ENCODE peak calls at places on chromosomes 5 and 9, in seven cellular contexts. One of them, this sample, is unnamed.

GRCh38 chr5:116378007-116378831 is 196.4 kb downstream of the SEMA6A start:
- DNase-seq in HTR-8/SVneo: no peak
- DNase-seq in iPS DF 19.7: no peak
- DNase-seq in CD8-positive, alpha-beta memory T cell: no peak
- DNase-seq in uterus: no peak
- DNase-seq in heart right ventricle: peak
- DNase-seq in CD8-positive, alpha-beta T cell: no peak
- DNase-seq in this sample: no peak

GRCh38 chr5:159936686-159937329 is 20.5 kb downstream of the ADRA1B start:
- DNase-seq in HTR-8/SVneo: no peak
- DNase-seq in iPS DF 19.7: no peak
- DNase-seq in CD8-positive, alpha-beta memory T cell: no peak
- DNase-seq in uterus: no peak
- DNase-seq in heart right ventricle: no peak
- DNase-seq in CD8-positive, alpha-beta T cell: no peak
- DNase-seq in this sample: peak

GRCh38 chr5:61055434-61056006 is 106.7 kb downstream of the SMIM15 start:
- DNase-seq in HTR-8/SVneo: peak
- DNase-seq in iPS DF 19.7: no peak
- DNase-seq in CD8-positive, alpha-beta memory T cell: no peak
- DNase-seq in uterus: no peak
- DNase-seq in heart right ventricle: no peak
- DNase-seq in CD8-positive, alpha-beta T cell: no peak
- DNase-seq in this sample: no peak

GRCh38 chr5:150356575-150357284 is 767 bp upstream of the TCOF1 start:
- DNase-seq in HTR-8/SVneo: no peak
- DNase-seq in iPS DF 19.7: no peak
- DNase-seq in CD8-positive, alpha-beta memory T cell: no peak
- DNase-seq in uterus: no peak
- DNase-seq in heart right ventricle: no peak
- DNase-seq in CD8-positive, alpha-beta T cell: no peak
- DNase-seq in this sample: no peak

GRCh38 chr5:58794875-58795274 is 212.0 kb downstream of the RAB3C start:
- DNase-seq in HTR-8/SVneo: no peak
- DNase-seq in iPS DF 19.7: no peak
- DNase-seq in CD8-positive, alpha-beta memory T cell: no peak
- DNase-seq in uterus: no peak
- DNase-seq in heart right ventricle: no peak
- DNase-seq in CD8-positive, alpha-beta T cell: no peak
- DNase-seq in this sample: no peak

GRCh38 chr5:93891491-93892480 is 150.4 kb upstream of the POU5F2 start:
- DNase-seq in HTR-8/SVneo: no peak
- DNase-seq in iPS DF 19.7: no peak
- DNase-seq in CD8-positive, alpha-beta memory T cell: no peak
- DNase-seq in uterus: no peak
- DNase-seq in heart right ventricle: no peak
- DNase-seq in CD8-positive, alpha-beta T cell: no peak
- DNase-seq in this sample: no peak

GRCh38 chr9:27679338-27679737 is 106.1 kb upstream of the C9orf72 start:
- DNase-seq in HTR-8/SVneo: no peak
- DNase-seq in iPS DF 19.7: no peak
- DNase-seq in CD8-positive, alpha-beta memory T cell: no peak
- DNase-seq in uterus: no peak
- DNase-seq in heart right ventricle: no peak
- DNase-seq in CD8-positive, alpha-beta T cell: no peak
- DNase-seq in this sample: no peak

GRCh38 chr9:94554439-94555331 is at the start of gene PCAT7:
- DNase-seq in HTR-8/SVneo: peak
- DNase-seq in iPS DF 19.7: peak
- DNase-seq in CD8-positive, alpha-beta memory T cell: no peak
- DNase-seq in uterus: no peak
- DNase-seq in heart right ventricle: no peak
- DNase-seq in CD8-positive, alpha-beta T cell: no peak
- DNase-seq in this sample: no peak

GRCh38 chr9:113636693-113637092 is 173.2 kb downstream of the RGS3 start:
- DNase-seq in HTR-8/SVneo: no peak
- DNase-seq in iPS DF 19.7: no peak
- DNase-seq in CD8-positive, alpha-beta memory T cell: no peak
- DNase-seq in uterus: no peak
- DNase-seq in heart right ventricle: no peak
- DNase-seq in CD8-positive, alpha-beta T cell: no peak
- DNase-seq in this sample: no peak

GRCh38 chr5:102856374-102856748 is 101.3 kb downstream of the PAM start:
- DNase-seq in HTR-8/SVneo: peak
- DNase-seq in iPS DF 19.7: no peak
- DNase-seq in CD8-positive, alpha-beta memory T cell: no peak
- DNase-seq in uterus: no peak
- DNase-seq in heart right ventricle: no peak
- DNase-seq in CD8-positive, alpha-beta T cell: no peak
- DNase-seq in this sample: no peak

GRCh38 chr9:130320697-130321080 is 55.1 kb downstream of the HMCN2 start:
- DNase-seq in HTR-8/SVneo: no peak
- DNase-seq in iPS DF 19.7: no peak
- DNase-seq in CD8-positive, alpha-beta memory T cell: no peak
- DNase-seq in uterus: no peak
- DNase-seq in heart right ventricle: peak
- DNase-seq in CD8-positive, alpha-beta T cell: no peak
- DNase-seq in this sample: no peak

GRCh38 chr5:35202319-35203111 is 27.8 kb downstream of the PRLR start:
- DNase-seq in HTR-8/SVneo: peak
- DNase-seq in iPS DF 19.7: peak
- DNase-seq in CD8-positive, alpha-beta memory T cell: no peak
- DNase-seq in uterus: no peak
- DNase-seq in heart right ventricle: peak
- DNase-seq in CD8-positive, alpha-beta T cell: peak
- DNase-seq in this sample: peak

GRCh38 chr5:143234162-143234842 is 169.2 kb downstream of the NR3C1 start:
- DNase-seq in HTR-8/SVneo: no peak
- DNase-seq in iPS DF 19.7: no peak
- DNase-seq in CD8-positive, alpha-beta memory T cell: no peak
- DNase-seq in uterus: no peak
- DNase-seq in heart right ventricle: no peak
- DNase-seq in CD8-positive, alpha-beta T cell: no peak
- DNase-seq in this sample: no peak

GRCh38 chr9:99720455-99721050 is 101.1 kb upstream of the NR4A3 start:
- DNase-seq in HTR-8/SVneo: no peak
- DNase-seq in iPS DF 19.7: no peak
- DNase-seq in CD8-positive, alpha-beta memory T cell: no peak
- DNase-seq in uterus: no peak
- DNase-seq in heart right ventricle: no peak
- DNase-seq in CD8-positive, alpha-beta T cell: no peak
- DNase-seq in this sample: no peak

GRCh38 chr9:31142456-31142855 is 1242.0 kb upstream of the ACO1 start:
- DNase-seq in HTR-8/SVneo: no peak
- DNase-seq in iPS DF 19.7: no peak
- DNase-seq in CD8-positive, alpha-beta memory T cell: no peak
- DNase-seq in uterus: no peak
- DNase-seq in heart right ventricle: no peak
- DNase-seq in CD8-positive, alpha-beta T cell: no peak
- DNase-seq in this sample: no peak

GRCh38 chr5:127004721-127005120 is 25.6 kb downstream of the MARCHF3 start:
- DNase-seq in HTR-8/SVneo: no peak
- DNase-seq in iPS DF 19.7: no peak
- DNase-seq in CD8-positive, alpha-beta memory T cell: no peak
- DNase-seq in uterus: no peak
- DNase-seq in heart right ventricle: no peak
- DNase-seq in CD8-positive, alpha-beta T cell: no peak
- DNase-seq in this sample: no peak

GRCh38 chr5:136892026-136892425 is 526.7 kb upstream of the TRPC7 start:
- DNase-seq in HTR-8/SVneo: no peak
- DNase-seq in iPS DF 19.7: no peak
- DNase-seq in CD8-positive, alpha-beta memory T cell: no peak
- DNase-seq in uterus: no peak
- DNase-seq in heart right ventricle: no peak
- DNase-seq in CD8-positive, alpha-beta T cell: no peak
- DNase-seq in this sample: no peak

GRCh38 chr5:4374866-4375265 is 765.3 kb upstream of the ADAMTS16 start:
- DNase-seq in HTR-8/SVneo: no peak
- DNase-seq in iPS DF 19.7: no peak
- DNase-seq in CD8-positive, alpha-beta memory T cell: no peak
- DNase-seq in uterus: no peak
- DNase-seq in heart right ventricle: no peak
- DNase-seq in CD8-positive, alpha-beta T cell: no peak
- DNase-seq in this sample: no peak

GRCh38 chr5:121366515-121366914 is 485.2 kb upstream of the FTMT start:
- DNase-seq in HTR-8/SVneo: no peak
- DNase-seq in iPS DF 19.7: no peak
- DNase-seq in CD8-positive, alpha-beta memory T cell: no peak
- DNase-seq in uterus: no peak
- DNase-seq in heart right ventricle: no peak
- DNase-seq in CD8-positive, alpha-beta T cell: no peak
- DNase-seq in this sample: no peak

GRCh38 chr9:120875954-120876841 is 790 bp downstream of the PHF19 start:
- DNase-seq in HTR-8/SVneo: peak
- DNase-seq in iPS DF 19.7: no peak
- DNase-seq in CD8-positive, alpha-beta memory T cell: peak
- DNase-seq in uterus: peak
- DNase-seq in heart right ventricle: peak
- DNase-seq in CD8-positive, alpha-beta T cell: peak
- DNase-seq in this sample: peak

GRCh38 chr5:2863675-2864433 is 112.4 kb upstream of the IRX2 start:
- DNase-seq in HTR-8/SVneo: no peak
- DNase-seq in iPS DF 19.7: no peak
- DNase-seq in CD8-positive, alpha-beta memory T cell: no peak
- DNase-seq in uterus: no peak
- DNase-seq in heart right ventricle: no peak
- DNase-seq in CD8-positive, alpha-beta T cell: no peak
- DNase-seq in this sample: no peak

GRCh38 chr9:15150939-15151338 is 156.1 kb downstream of the TTC39B start:
- DNase-seq in HTR-8/SVneo: no peak
- DNase-seq in iPS DF 19.7: no peak
- DNase-seq in CD8-positive, alpha-beta memory T cell: no peak
- DNase-seq in uterus: no peak
- DNase-seq in heart right ventricle: no peak
- DNase-seq in CD8-positive, alpha-beta T cell: no peak
- DNase-seq in this sample: no peak

GRCh38 chr5:68464424-68464823 is 248.9 kb downstream of the PIK3R1 start:
- DNase-seq in HTR-8/SVneo: peak
- DNase-seq in iPS DF 19.7: no peak
- DNase-seq in CD8-positive, alpha-beta memory T cell: no peak
- DNase-seq in uterus: no peak
- DNase-seq in heart right ventricle: no peak
- DNase-seq in CD8-positive, alpha-beta T cell: peak
- DNase-seq in this sample: no peak

GRCh38 chr9:70634696-70635095 is 220.2 kb upstream of the KLF9 start:
- DNase-seq in HTR-8/SVneo: no peak
- DNase-seq in iPS DF 19.7: no peak
- DNase-seq in CD8-positive, alpha-beta memory T cell: no peak
- DNase-seq in uterus: no peak
- DNase-seq in heart right ventricle: no peak
- DNase-seq in CD8-positive, alpha-beta T cell: no peak
- DNase-seq in this sample: no peak

GRCh38 chr9:19379697-19380046 is 364 bp downstream of the RPS6 start:
- DNase-seq in HTR-8/SVneo: no peak
- DNase-seq in iPS DF 19.7: no peak
- DNase-seq in CD8-positive, alpha-beta memory T cell: peak
- DNase-seq in uterus: no peak
- DNase-seq in heart right ventricle: peak
- DNase-seq in CD8-positive, alpha-beta T cell: peak
- DNase-seq in this sample: no peak